ENCODE peak calls at places on chromosomes 2 and 18, in six cellular contexts. L is SK-N-SH, Z is MM.1S, D is PC-3, S is HCT116, Y is GM23248. J is an unnamed sample. For H3K4me1, the result is how much of the 10 kb centered on the place peaks cover.

GRCh38 chr2:40243581-40243980 is 208.3 kb downstream of the SLC8A1 start:
- DNase-seq in Z (no peak), D (no peak), Y (peak), L (no peak), S (no peak), J (no peak)

GRCh38 chr2:197211881-197212342 is 98.7 kb downstream of the ANKRD44 start:
- DNase-seq in D (no peak), S (no peak), Z (no peak), Y (no peak), L (no peak), J (no peak)

GRCh38 chr2:157839822-157840221 is 36.3 kb downstream of the ACVR1 start:
- DNase-seq in Z (no peak), D (no peak), S (no peak), L (peak), Y (no peak), J (peak)

GRCh38 chr18:21242141-21243040 is at the start of gene GREB1L:
- DNase-seq in Z (peak), S (peak), Y (peak), D (peak), L (peak), J (peak)

GRCh38 chr2:11097988-11098387 is 57.3 kb upstream of the SLC66A3 start:
- DNase-seq in D (no peak), Z (no peak), S (no peak), Y (no peak), L (no peak), J (no peak)

GRCh38 chr2:107635883-107636282 is 190.8 kb upstream of the RGPD4 start:
- DNase-seq in D (peak), Z (no peak), L (no peak), Y (peak), S (no peak), J (no peak)

GRCh38 chr2:206881708-206882335 is 57.5 kb upstream of the CPO start:
- DNase-seq in S (no peak), D (no peak), Y (no peak), L (no peak), Z (no peak), J (no peak)

GRCh38 chr2:62586981-62587380 is 81.0 kb upstream of the TMEM17 start:
- DNase-seq in D (peak), Z (no peak), S (no peak), L (no peak), Y (peak), J (no peak)

GRCh38 chr2:118907759-118908158 is 34.2 kb upstream of the MARCO start:
- DNase-seq in Y (no peak), D (no peak), Z (no peak), L (no peak), S (no peak), J (no peak)

GRCh38 chr2:46334389-46335345 is 37.5 kb downstream of the EPAS1 start:
- DNase-seq in Y (peak), Z (no peak), S (no peak), L (no peak), D (peak), J (no peak)

GRCh38 chr2:54535599-54536195 is 79.6 kb downstream of the SPTBN1 start:
- DNase-seq in Z (no peak), D (no peak), L (no peak), Y (no peak), S (no peak), J (no peak)

GRCh38 chr2:226282151-226282550 is 517.5 kb downstream of the IRS1 start:
- DNase-seq in Z (no peak), S (no peak), Y (no peak), L (no peak), D (no peak), J (no peak)

GRCh38 chr2:102239344-102239743 is 52.5 kb downstream of the IL1RL2 start:
- DNase-seq in L (no peak), Y (no peak), Z (no peak), S (no peak), D (no peak), J (no peak)

GRCh38 chr2:174328309-174329156 is 6.2 kb upstream of the SP9 start:
- DNase-seq in S (no peak), L (no peak), D (no peak), Y (peak), Z (no peak), J (peak)

GRCh38 chr2:120550274-120550673 is 185.4 kb upstream of the GLI2 start:
- DNase-seq in Z (no peak), S (no peak), Y (no peak), D (no peak), L (no peak), J (no peak)

DNA sequence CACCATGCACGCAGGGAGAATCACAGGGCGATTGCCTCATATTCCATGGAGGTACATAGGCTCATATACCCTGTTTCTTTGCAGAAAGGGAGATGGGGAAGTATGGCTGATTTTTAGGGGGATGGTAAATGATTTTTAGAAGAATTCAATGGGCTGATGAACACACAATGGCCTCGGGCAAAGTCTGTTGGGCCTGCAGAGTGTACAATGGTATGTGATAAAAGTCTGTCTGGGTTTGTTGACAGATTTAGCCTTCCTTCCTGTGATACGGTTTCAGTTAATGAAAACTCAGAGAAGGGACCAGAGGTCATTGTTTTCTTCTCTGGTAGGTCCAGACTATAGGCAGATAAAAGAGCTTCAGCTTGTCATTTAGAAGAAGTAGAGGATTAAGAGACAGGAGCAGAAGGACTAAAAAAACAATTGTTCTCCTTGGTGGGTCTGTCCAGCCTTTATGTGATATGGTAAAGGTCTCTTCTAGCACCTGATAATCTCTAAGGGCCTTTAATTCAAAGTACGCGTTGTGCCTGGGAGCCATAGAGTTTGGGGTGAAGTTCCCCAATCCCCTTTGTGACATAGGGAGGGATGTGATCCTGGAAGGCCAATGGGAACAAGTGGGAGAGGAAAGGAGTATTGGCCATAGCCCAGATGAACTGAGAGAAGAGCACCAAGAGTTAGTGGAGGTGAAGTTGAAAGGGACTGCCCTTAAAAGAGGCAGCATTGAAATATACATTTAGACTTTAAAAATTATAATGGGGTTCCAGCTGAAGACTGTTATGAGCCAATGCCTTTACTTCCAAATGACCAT is 107.5 kb upstream of the SERPINE2 start:
- DNase-seq in Z (no peak), S (no peak), D (peak), L (no peak), Y (no peak), J (no peak)
- H3K4me1 ChIP-seq in Z (under half), S (half or more), D (half or more), L (under half), Y (half or more), J (under half)

GRCh38 chr2:134259571-134259970 is 5.7 kb downstream of the MGAT5 start:
- DNase-seq in Z (no peak), L (no peak), D (no peak), S (no peak), Y (no peak), J (no peak)

GRCh38 chr2:134257965-134258683 is 4.3 kb downstream of the MGAT5 start:
- DNase-seq in D (no peak), S (no peak), Z (no peak), L (no peak), Y (no peak), J (no peak)

GRCh38 chr2:134257516-134257915 is 3.6 kb downstream of the MGAT5 start:
- DNase-seq in Z (no peak), D (no peak), Y (no peak), L (no peak), S (no peak), J (no peak)

GRCh38 chr2:134260726-134261125 is 6.9 kb downstream of the MGAT5 start:
- DNase-seq in D (no peak), L (no peak), S (no peak), Z (no peak), Y (peak), J (no peak)

GRCh38 chr2:134258684-134259408 is 5.0 kb downstream of the MGAT5 start:
- DNase-seq in S (no peak), Y (no peak), D (no peak), Z (peak), L (no peak), J (no peak)
- H3K9ac ChIP-seq in S (no peak), Y (no peak), D (no peak), Z (no peak), L (no peak), J (no peak)

DNA sequence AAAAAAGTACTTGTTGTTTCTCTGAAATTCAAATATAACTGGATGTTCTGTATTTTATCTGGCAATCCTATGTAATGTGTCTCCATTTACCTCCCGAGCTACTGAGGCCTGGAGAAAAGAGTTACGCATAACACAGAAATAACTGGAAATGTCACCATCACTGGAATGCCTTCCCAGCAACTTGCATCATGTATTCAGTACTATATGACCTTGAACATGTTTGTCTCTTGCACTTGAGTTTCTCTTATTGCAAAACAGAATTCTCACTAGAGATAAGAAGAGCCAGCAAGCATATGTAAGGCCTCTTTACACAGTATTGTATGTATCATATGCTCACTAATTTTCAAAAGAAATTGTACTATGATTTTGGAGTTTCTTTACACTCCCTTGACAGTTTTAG is 99.6 kb upstream of the CTAGE1 start:
- DNase-seq in S (no peak), Y (no peak), Z (no peak), D (no peak), L (no peak), J (no peak)
- TF ChIP-seq EZH2phosphoT487 in S (no peak), Y (no peak), Z (no peak), D (no peak), L (no peak), J (no peak)

GRCh38 chr2:85410584-85411404 is 628 bp upstream of the CAPG start:
- DNase-seq in L (no peak), Z (no peak), S (no peak), D (peak), Y (peak), J (no peak)
- H3K4me1 ChIP-seq in L (under half), Z (under half), S (half or more), D (under half), Y (under half), J (under half)

GRCh38 chr2:170817247-170817998 is 736 bp downstream of the GAD1 start:
- DNase-seq in Z (no peak), L (peak), S (no peak), Y (peak), D (peak), J (peak)
- H3K9ac ChIP-seq in Z (no peak), L (no peak), S (peak), Y (peak), D (peak), J (no peak)

GRCh38 chr2:237993701-237994100 is 26.9 kb downstream of the UBE2F start:
- DNase-seq in Z (no peak), L (no peak), Y (no peak), D (no peak), S (no peak), J (no peak)

GRCh38 chr2:237997521-237997920 is 30.7 kb downstream of the UBE2F start:
- DNase-seq in S (no peak), Z (no peak), Y (no peak), D (no peak), L (no peak), J (no peak)

GRCh38 chr2:237995036-237995435 is 28.2 kb downstream of the UBE2F start:
- DNase-seq in Z (no peak), S (no peak), L (no peak), Y (no peak), D (no peak), J (no peak)

GRCh38 chr2:237998530-237998929 is 31.7 kb downstream of the UBE2F start:
- DNase-seq in D (no peak), Z (no peak), Y (peak), L (no peak), S (no peak), J (no peak)

GRCh38 chr2:237996041-237996593 is 29.3 kb downstream of the UBE2F start:
- DNase-seq in S (no peak), Y (peak), L (no peak), D (peak), Z (no peak), J (no peak)
- TF ChIP-seq EZH2phosphoT487 in S (no peak), Y (no peak), L (no peak), D (no peak), Z (no peak), J (no peak)

GRCh38 chr2:3143602-3144001 is 234.0 kb downstream of the EIPR1 start:
- DNase-seq in Y (no peak), D (no peak), L (no peak), S (no peak), Z (no peak), J (no peak)

GRCh38 chr2:3142961-3143571 is 234.6 kb downstream of the EIPR1 start:
- DNase-seq in S (no peak), D (no peak), Y (no peak), Z (no peak), L (no peak), J (no peak)

GRCh38 chr2:3144856-3145255 is 232.8 kb downstream of the EIPR1 start:
- DNase-seq in S (no peak), D (no peak), Y (no peak), Z (no peak), L (no peak), J (no peak)

GRCh38 chr2:3141696-3142095 is 235.9 kb downstream of the EIPR1 start:
- DNase-seq in Y (no peak), L (no peak), D (no peak), Z (no peak), S (no peak), J (no peak)

DNA sequence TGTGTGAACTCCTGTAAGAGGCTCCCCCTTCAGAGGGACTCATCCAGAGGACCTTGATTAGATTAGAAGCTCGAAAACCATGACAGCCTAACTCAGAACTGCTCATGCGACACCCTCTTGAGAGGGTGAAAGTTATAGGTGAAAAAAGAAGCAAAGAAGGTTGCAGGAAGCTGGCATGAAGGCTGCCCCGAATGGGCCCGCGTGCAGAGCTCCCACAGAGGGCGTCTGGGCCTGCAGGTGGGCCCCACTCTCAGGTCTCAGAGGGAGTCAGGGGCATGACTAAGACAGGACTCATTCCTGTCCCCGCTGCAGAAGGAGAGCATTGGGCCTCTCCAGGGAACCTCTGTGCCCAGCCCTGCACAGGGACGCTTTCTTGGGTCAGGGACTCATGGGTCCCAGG is 235.4 kb downstream of the EIPR1 start:
- DNase-seq in S (no peak), L (no peak), Y (no peak), Z (no peak), D (no peak), J (no peak)
- H3K4me1 ChIP-seq in S (under half), L (under half), Y (under half), Z (under half), D (under half), J (under half)

GRCh38 chr2:25306767-25307368 is 34.9 kb downstream of the DNMT3A start:
- DNase-seq in Y (peak), L (no peak), S (no peak), Z (no peak), D (no peak), J (no peak)
- H3K9ac ChIP-seq in Y (no peak), L (no peak), S (no peak), Z (no peak), D (no peak), J (no peak)

GRCh38 chr2:238816296-238816695 is 31.6 kb upstream of the TWIST2 start:
- DNase-seq in S (no peak), L (no peak), Z (no peak), D (no peak), Y (peak), J (no peak)

GRCh38 chr2:238817931-238818330 is 30.0 kb upstream of the TWIST2 start:
- DNase-seq in Y (no peak), Z (no peak), D (no peak), S (no peak), L (no peak), J (no peak)

GRCh38 chr2:238817382-238817781 is 30.5 kb upstream of the TWIST2 start:
- DNase-seq in D (no peak), S (no peak), L (no peak), Y (no peak), Z (no peak), J (no peak)

GRCh38 chr2:238820197-238820596 is 27.7 kb upstream of the TWIST2 start:
- DNase-seq in L (no peak), S (no peak), Y (no peak), D (no peak), Z (no peak), J (no peak)

DNA sequence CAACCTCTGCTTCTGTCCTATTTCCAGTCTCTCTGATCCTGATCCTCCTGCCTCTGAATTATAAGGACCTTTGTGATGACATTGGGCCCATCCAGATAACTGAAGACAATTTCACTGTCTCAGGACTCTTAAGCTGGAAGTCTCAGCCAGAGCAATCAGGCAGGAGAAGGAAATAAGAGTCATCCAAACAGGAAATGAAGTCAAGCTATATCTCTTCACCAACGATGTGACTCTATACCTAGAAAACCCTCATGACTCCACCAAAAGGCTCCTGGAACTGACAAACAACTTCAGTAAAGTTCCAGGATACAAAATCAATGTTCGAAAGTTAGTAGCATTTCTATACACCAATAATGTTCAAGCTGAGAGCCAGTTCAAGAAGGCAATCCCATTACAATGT is 29.3 kb upstream of the TWIST2 start:
- DNase-seq in Z (no peak), Y (peak), D (no peak), S (no peak), L (no peak), J (no peak)
- TF ChIP-seq EZH2phosphoT487 in Z (no peak), Y (no peak), D (no peak), S (no peak), L (no peak), J (no peak)